ENCODE peak calls at places on chromosome 7, in seven cellular contexts. Y, N, R, G, B, X and P are unnamed samples.

GRCh38 chr7:146510088-146510680 is 393.6 kb downstream of the CNTNAP2 start:
- DNase-seq in Y (no peak), N (no peak), R (no peak), G (no peak), B (no peak), X (no peak), P (no peak)

GRCh38 chr7:33711231-33712019 is 193.9 kb upstream of the BMPER start:
- DNase-seq in Y (no peak), N (no peak), R (no peak), G (no peak), B (no peak), X (no peak), P (no peak)

GRCh38 chr7:79282051-79282694 is 171.3 kb downstream of the MAGI2 start:
- DNase-seq in Y (no peak), N (peak; percentile 45), R (peak; percentile 15), G (no peak), B (no peak), X (no peak), P (no peak)

GRCh38 chr7:12683678-12684077 is 3.8 kb upstream of the ARL4A start:
- DNase-seq in Y (no peak), N (peak; percentile 38), R (no peak), G (no peak), B (no peak), X (no peak), P (no peak)

GRCh38 chr7:22858640-22859561 is 36.3 kb upstream of the TOMM7 start:
- DNase-seq in Y (no peak), N (peak; percentile 46), R (no peak), G (no peak), B (no peak), X (no peak), P (no peak)

GRCh38 chr7:130461256-130461655 is 20.4 kb upstream of the CEP41 start:
- DNase-seq in Y (no peak), N (no peak), R (no peak), G (no peak), B (no peak), X (no peak), P (no peak)

GRCh38 chr7:2118056-2118455 is 114.7 kb downstream of the MAD1L1 start:
- DNase-seq in Y (no peak), N (no peak), R (no peak), G (no peak), B (no peak), X (no peak), P (no peak)

GRCh38 chr7:66013938-66014337 is 31.9 kb upstream of the GUSB start:
- DNase-seq in Y (peak; percentile 56), N (peak; percentile 23), R (peak; percentile 55), G (no peak), B (no peak), X (peak; percentile 17), P (peak; percentile 49)

GRCh38 chr7:156612930-156613329 is 27.6 kb upstream of the RNF32 start:
- DNase-seq in Y (no peak), N (no peak), R (no peak), G (no peak), B (no peak), X (no peak), P (no peak)

GRCh38 chr7:124784879-124785818 is 19.6 kb upstream of the GPR37 start:
- DNase-seq in Y (no peak), N (peak; percentile 21), R (peak; percentile 69), G (no peak), B (no peak), X (peak; percentile 17), P (peak; percentile 40)

GRCh38 chr7:51307811-51308737 is 8.5 kb downstream of the COBL start:
- DNase-seq in Y (peak; percentile 22), N (no peak), R (no peak), G (no peak), B (no peak), X (no peak), P (no peak)

GRCh38 chr7:83731154-83731553 is 82.2 kb upstream of the SEMA3E start:
- DNase-seq in Y (no peak), N (no peak), R (no peak), G (no peak), B (no peak), X (no peak), P (no peak)

GRCh38 chr7:93778384-93778783 is 112.2 kb downstream of the TFPI2 start:
- DNase-seq in Y (no peak), N (no peak), R (no peak), G (no peak), B (no peak), X (no peak), P (no peak)

GRCh38 chr7:18655506-18655905 is 160.0 kb downstream of the HDAC9 start:
- DNase-seq in Y (no peak), N (no peak), R (no peak), G (no peak), B (no peak), X (no peak), P (no peak)

GRCh38 chr7:108384721-108385483 is 71.3 kb downstream of the NRCAM start:
- DNase-seq in Y (no peak), N (no peak), R (no peak), G (no peak), B (no peak), X (no peak), P (no peak)

GRCh38 chr7:28980504-28981281 is 22.6 kb upstream of the TRIL start:
- DNase-seq in Y (no peak), N (no peak), R (no peak), G (no peak), B (no peak), X (no peak), P (no peak)

GRCh38 chr7:28180364-28181147 is at the start of gene JAZF1:
- DNase-seq in Y (peak; percentile 81), N (peak; percentile 37), R (peak; percentile 67), G (peak; percentile 70), B (peak; percentile 86), X (peak; percentile 79), P (peak; percentile 45)

GRCh38 chr7:134710854-134711624 is 64.4 kb downstream of the BPGM start:
- DNase-seq in Y (no peak), N (no peak), R (no peak), G (no peak), B (no peak), X (no peak), P (no peak)

GRCh38 chr7:28530175-28531142 is 118.1 kb downstream of the CREB5 start:
- DNase-seq in Y (no peak), N (no peak), R (no peak), G (no peak), B (no peak), X (peak; percentile 42), P (no peak)

GRCh38 chr7:103425177-103425576 is 20.8 kb downstream of the SLC26A5 start:
- DNase-seq in Y (no peak), N (no peak), R (no peak), G (no peak), B (no peak), X (no peak), P (no peak)

GRCh38 chr7:121406866-121407439 is 10.8 kb upstream of the FAM3C start:
- DNase-seq in Y (no peak), N (no peak), R (no peak), G (no peak), B (no peak), X (no peak), P (no peak)

DNA sequence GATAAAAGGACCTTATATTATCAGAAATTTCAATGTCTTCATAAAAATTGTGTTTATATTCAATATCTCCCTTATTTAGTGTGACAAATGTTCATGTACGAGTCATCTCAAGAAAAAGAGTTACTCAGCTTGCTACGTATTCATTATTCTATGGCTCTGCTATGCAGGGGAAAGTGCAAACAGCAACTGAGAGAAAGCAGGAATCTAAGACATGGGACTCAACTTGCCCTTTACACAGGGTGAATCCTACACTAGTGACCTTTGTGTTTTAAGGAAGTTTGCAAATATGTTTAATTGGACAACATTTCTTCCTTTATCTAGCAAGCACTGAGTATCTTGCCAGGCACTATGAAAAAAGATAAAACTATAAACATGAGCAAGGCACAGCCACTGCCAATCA is 104.8 kb downstream of the NPSR1 start:
- DNase-seq in Y (no peak), N (no peak), R (no peak), G (no peak), B (no peak), X (no peak), P (no peak)
- H3K4me1 ChIP-seq in Y (no peaks in the 10 kb centered on the region), N (peaks cover 6% of the 10 kb centered on the region), R (no peaks in the 10 kb centered on the region), G (no peaks in the 10 kb centered on the region), B (no peaks in the 10 kb centered on the region), X (no peaks in the 10 kb centered on the region), P (no peaks in the 10 kb centered on the region)

DNA sequence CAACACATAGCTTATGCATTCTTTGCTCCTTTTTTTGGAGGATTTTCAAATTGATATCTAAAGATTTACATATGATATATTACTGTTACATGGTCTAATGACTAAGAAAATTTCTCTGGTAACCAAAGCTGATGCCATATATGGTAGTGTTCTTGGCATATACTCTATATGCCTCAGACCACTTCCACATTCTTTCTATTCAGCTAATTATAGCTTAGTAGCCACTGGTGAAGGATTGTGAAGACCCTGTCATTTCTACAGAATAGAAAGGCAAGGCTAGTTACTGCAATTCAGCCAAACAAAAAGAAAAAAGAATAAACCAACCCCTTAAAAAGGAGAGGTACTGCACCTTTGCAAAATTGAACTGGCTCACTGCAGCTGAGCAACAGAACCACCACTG is 3.7 kb downstream of the PURB start:
- DNase-seq in Y (no peak), N (no peak), R (no peak), G (no peak), B (no peak), X (no peak), P (no peak)
- TF ChIP-seq POLR2A in Y (no peak), N (no peak), R (no peak), G (no peak), B (no peak), X (no peak), P (no peak)

GRCh38 chr7:47480576-47481538 is 101.1 kb downstream of the TNS3 start:
- DNase-seq in Y (no peak), N (no peak), R (no peak), G (no peak), B (no peak), X (no peak), P (peak; percentile 42)

GRCh38 chr7:47483604-47484273 is 98.2 kb downstream of the TNS3 start:
- DNase-seq in Y (no peak), N (no peak), R (no peak), G (no peak), B (no peak), X (peak; percentile 53), P (no peak)

GRCh38 chr7:47479821-47480575 is 101.9 kb downstream of the TNS3 start:
- DNase-seq in Y (no peak), N (no peak), R (no peak), G (no peak), B (no peak), X (no peak), P (no peak)

GRCh38 chr7:47482013-47482761 is 99.7 kb downstream of the TNS3 start:
- DNase-seq in Y (no peak), N (no peak), R (peak; percentile 87), G (no peak), B (no peak), X (no peak), P (no peak)

GRCh38 chr7:47481656-47482012 is 100.3 kb downstream of the TNS3 start:
- DNase-seq in Y (no peak), N (no peak), R (no peak), G (no peak), B (no peak), X (no peak), P (no peak)
- H3K4me1 ChIP-seq in Y (peaks cover 25% of the 10 kb centered on the region), N (peaks cover 100% of the 10 kb centered on the region), R (peaks cover 42% of the 10 kb centered on the region), G (peaks cover 62% of the 10 kb centered on the region), B (peaks cover 62% of the 10 kb centered on the region), X (no peaks in the 10 kb centered on the region), P (no peaks in the 10 kb centered on the region)

DNA sequence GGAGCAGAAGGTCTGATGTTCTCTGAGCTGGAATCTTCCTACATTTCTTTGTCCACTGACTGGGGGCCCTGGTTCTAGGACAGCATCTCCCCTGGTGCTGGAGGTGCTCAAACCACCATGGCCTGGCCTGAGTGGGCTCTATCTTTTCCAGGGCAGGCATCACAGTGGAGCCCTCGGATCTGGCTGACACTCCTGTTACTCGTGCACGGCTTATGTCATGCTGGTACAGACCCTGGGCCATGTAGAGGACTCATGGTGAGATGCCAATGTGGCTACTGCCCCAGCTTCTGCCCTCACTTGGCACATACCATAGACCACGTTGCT is 96.0 kb downstream of the HIPK2 start:
- DNase-seq in Y (no peak), N (no peak), R (no peak), G (no peak), B (no peak), X (no peak), P (no peak)
- TF ChIP-seq POLR2A in Y (no peak), N (no peak), R (no peak), G (no peak), B (no peak), X (no peak), P (no peak)